ENCODE peak calls at places on chromosomes 1 and 21, in six cellular contexts. I, E, D, S, W and V are unnamed samples.

GRCh38 chr1:29644812-29645211 is 408.5 kb downstream of the PTPRU start:
- DNase-seq in I (no peak), E (no peak), D (no peak), S (peak), W (no peak), V (no peak)

GRCh38 chr1:51962486-51963356 is 27.8 kb downstream of the RAB3B start:
- DNase-seq in I (no peak), E (peak), D (no peak), S (no peak), W (no peak), V (no peak)

GRCh38 chr1:223549740-223550139 is 115.8 kb downstream of the CAPN8 start:
- DNase-seq in I (no peak), E (no peak), D (no peak), S (no peak), W (no peak), V (no peak)

GRCh38 chr1:208737922-208738321 is 493.7 kb upstream of the PLXNA2 start:
- DNase-seq in I (no peak), E (no peak), D (no peak), S (no peak), W (no peak), V (no peak)

GRCh38 chr1:247216246-247216645 is 39.6 kb upstream of the VN1R5 start:
- DNase-seq in I (no peak), E (no peak), D (no peak), S (no peak), W (no peak), V (no peak)

GRCh38 chr1:211734791-211735190 is 59.4 kb upstream of the NEK2 start:
- DNase-seq in I (no peak), E (no peak), D (no peak), S (no peak), W (no peak), V (no peak)

GRCh38 chr1:167524651-167525050 is 6.3 kb upstream of the CD247 start:
- DNase-seq in I (no peak), E (no peak), D (peak), S (no peak), W (peak), V (no peak)

GRCh38 chr21:34722684-34723300 is 54.0 kb downstream of the CLIC6 start:
- DNase-seq in I (no peak), E (no peak), D (peak), S (peak), W (no peak), V (peak)

GRCh38 chr21:42409366-42409765 is 5.7 kb downstream of the UBASH3A start:
- DNase-seq in I (no peak), E (no peak), D (no peak), S (no peak), W (no peak), V (no peak)

GRCh38 chr1:43372172-43372571 is 4.4 kb upstream of the ELOVL1 start:
- DNase-seq in I (no peak), E (no peak), D (no peak), S (no peak), W (no peak), V (no peak)

GRCh38 chr1:86703696-86704455 is 500 bp upstream of the SH3GLB1 start:
- DNase-seq in I (peak), E (peak), D (peak), S (no peak), W (peak), V (no peak)

GRCh38 chr1:54395535-54395934 is 10.7 kb downstream of the SSBP3 start:
- DNase-seq in I (no peak), E (no peak), D (no peak), S (no peak), W (no peak), V (no peak)

GRCh38 chr1:215243275-215244054 is 160.9 kb downstream of the KCNK2 start:
- DNase-seq in I (no peak), E (no peak), D (no peak), S (no peak), W (no peak), V (no peak)

GRCh38 chr1:145782166-145783099 is 41.5 kb downstream of the RNF115 start:
- DNase-seq in I (no peak), E (no peak), D (no peak), S (no peak), W (peak), V (no peak)

GRCh38 chr21:38973552-38973951 is 167.8 kb downstream of the ETS2 start:
- DNase-seq in I (no peak), E (no peak), D (no peak), S (no peak), W (no peak), V (no peak)

GRCh38 chr21:38968887-38969543 is 163.3 kb downstream of the ETS2 start:
- DNase-seq in I (no peak), E (no peak), D (no peak), S (no peak), W (peak), V (no peak)

GRCh38 chr21:38972078-38972477 is 166.3 kb downstream of the ETS2 start:
- DNase-seq in I (no peak), E (no peak), D (no peak), S (no peak), W (no peak), V (no peak)

GRCh38 chr21:38965910-38966504 is 160.3 kb downstream of the ETS2 start:
- DNase-seq in I (no peak), E (no peak), D (peak), S (peak), W (peak), V (no peak)

DNA sequence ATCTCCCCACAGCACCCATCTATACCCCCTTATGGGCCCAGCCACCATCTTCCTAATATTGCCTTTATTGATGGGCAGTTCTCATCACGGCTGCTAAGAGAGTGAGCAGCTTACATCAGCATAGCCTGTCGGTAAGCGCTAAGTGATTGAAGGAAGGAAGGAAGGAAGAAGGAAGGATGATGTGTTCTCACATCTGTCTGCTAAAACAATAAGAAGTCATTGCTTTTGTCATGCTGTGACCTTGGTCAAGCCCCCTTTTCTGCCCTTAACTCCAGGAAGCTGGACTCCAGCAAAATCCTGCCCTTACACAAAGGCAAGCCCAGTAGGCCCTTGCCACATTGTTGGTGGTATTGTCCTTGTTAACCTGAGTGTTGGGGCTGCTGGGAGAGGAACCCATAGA is 165.0 kb downstream of the ETS2 start:
- DNase-seq in I (no peak), E (no peak), D (no peak), S (no peak), W (no peak), V (no peak)
- TF ChIP-seq POLR2AphosphoS5 in I (no peak), E (no peak), D (no peak), S (no peak), W (no peak), V (no peak)

DNA sequence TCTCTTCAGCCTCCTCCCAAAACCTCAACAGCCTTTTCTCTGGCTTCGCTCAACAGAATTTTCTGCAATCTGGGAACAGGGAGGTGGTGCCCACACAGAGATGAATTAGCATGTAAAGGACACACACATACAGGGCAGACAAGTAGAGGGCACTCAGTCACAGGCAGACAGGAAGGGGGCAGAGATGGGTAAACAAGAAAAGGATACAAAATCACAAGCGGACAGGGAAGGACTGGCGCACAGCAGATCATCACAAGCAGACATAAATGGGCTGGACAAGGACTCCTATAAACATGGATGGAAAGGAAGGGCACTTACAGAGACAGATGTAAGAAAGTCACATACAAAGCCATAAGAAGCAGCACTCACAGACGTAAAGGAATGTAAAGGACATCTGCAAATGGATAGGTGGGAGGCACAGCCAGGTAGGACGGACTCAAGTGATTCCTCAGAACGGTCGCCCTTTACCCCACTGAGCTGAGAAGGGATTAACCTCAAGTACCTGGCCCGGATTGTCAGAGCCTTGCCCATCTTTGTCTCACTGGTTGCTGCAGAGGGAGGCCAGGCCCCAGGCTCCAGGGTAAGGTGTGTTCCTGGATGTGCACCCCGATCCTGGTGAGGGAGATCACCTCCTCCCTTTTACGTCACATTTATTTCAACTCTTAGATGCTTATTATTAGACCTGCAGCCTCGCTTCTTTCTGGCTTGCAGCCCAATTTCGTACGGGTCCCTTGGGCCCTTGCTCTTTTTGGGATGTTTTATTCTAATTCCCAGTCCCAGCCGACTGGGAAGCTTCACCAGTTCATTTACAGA is 841 bp upstream of the PRCC start:
- DNase-seq in I (no peak), E (no peak), D (no peak), S (no peak), W (no peak), V (no peak)
- TF ChIP-seq POLR2A in I (peak), E (peak), D (no peak), S (no peak), W (no peak), V (no peak)

DNA sequence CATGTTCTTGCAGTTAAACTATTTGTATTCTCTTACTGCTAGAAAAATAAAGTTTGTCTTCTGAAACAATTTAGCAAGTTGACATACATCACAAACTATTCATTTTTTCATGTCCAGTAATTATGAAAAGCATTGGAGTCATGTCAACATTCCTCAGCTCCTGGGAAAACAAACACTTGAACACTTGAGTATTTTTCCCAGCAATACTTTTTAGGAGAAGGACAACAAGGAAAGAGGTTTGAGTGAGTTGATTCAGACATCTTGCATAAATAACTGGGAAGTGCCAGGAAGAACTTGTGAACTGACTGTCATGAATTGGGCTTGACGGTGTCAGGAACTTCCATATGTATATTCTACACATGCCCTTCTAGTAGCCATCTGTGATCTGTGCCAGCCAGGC is 195.6 kb downstream of the HMCN1 start:
- DNase-seq in I (no peak), E (no peak), D (no peak), S (no peak), W (no peak), V (no peak)
- TF ChIP-seq TAF1 in I (no peak), E (no peak), D (no peak), S (no peak), W (no peak), V (no peak)

GRCh38 chr1:6912507-6912906 is 127.3 kb downstream of the CAMTA1 start:
- DNase-seq in I (no peak), E (no peak), D (peak), S (no peak), W (no peak), V (no peak)
- TF ChIP-seq POLR2AphosphoS5 in I (no peak), E (no peak), D (no peak), S (no peak), W (no peak), V (no peak)

DNA sequence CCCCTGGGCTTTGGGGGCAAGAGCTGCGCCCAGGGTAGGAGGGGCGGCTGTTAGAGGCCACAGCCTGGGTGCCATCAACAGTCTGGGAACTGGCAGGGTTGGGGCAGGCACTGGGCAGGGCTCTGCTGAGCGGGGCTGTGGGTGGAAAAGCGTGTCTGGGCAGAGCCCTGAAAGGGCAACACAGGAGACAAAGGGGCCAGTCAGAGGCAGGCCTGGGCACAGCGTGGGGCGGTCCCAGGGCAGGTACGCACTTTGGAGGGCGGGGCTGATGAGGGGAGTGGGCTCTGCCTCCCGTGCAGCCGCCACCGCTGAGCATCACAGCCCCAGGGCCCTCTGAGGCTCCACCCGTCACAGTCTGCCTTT is 13.9 kb downstream of the CELSR2 start:
- DNase-seq in I (no peak), E (no peak), D (no peak), S (no peak), W (no peak), V (no peak)
- TF ChIP-seq POLR2A in I (no peak), E (no peak), D (no peak), S (no peak), W (no peak), V (no peak)

GRCh38 chr1:220843481-220844011 is 35.7 kb upstream of the HLX start:
- DNase-seq in I (no peak), E (no peak), D (no peak), S (no peak), W (no peak), V (no peak)

DNA sequence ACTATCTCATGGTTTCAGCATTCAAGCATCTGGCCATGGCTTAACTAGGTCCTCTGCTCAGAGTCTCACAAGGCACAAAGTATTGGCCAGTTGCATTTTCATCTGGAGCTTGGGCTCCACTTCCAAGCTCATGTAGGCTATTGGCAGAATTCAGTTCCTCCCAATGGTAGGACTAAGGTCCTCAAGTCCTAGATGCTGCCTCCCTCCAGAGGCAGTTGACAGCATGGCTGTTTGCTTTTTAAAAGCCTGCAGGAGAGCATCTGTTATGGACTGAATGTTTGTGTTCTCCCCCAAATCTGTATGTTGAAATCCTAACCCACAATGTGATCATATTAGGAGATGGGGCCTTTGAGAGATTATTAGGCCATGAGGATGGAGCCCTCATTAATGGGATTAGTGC is 38.0 kb upstream of the HLX start:
- DNase-seq in I (no peak), E (no peak), D (no peak), S (no peak), W (no peak), V (no peak)
- TF ChIP-seq TAF1 in I (no peak), E (no peak), D (no peak), S (no peak), W (no peak), V (no peak)